ENCODE peak calls at places on chromosome 5, in nine cellular contexts. One of them, this sample, is unnamed.

GRCh38 chr5:81425569-81425968 is 31.6 kb upstream of the ACOT12 start:
- DNase-seq in H1: no peak
- DNase-seq in GM12878: no peak
- DNase-seq in transverse colon: no peak
- DNase-seq in esophagus muscularis mucosa: no peak
- DNase-seq in suprapubic skin: no peak
- DNase-seq in SK-N-SH: peak
- DNase-seq in HepG2: peak
- DNase-seq in stomach: no peak
- DNase-seq in this sample: no peak

GRCh38 chr5:57221049-57221568 is 47.2 kb downstream of the GPBP1 start:
- DNase-seq in H1: no peak
- DNase-seq in GM12878: peak
- DNase-seq in transverse colon: no peak
- DNase-seq in esophagus muscularis mucosa: no peak
- DNase-seq in suprapubic skin: no peak
- DNase-seq in SK-N-SH: peak
- DNase-seq in HepG2: peak
- DNase-seq in stomach: no peak
- DNase-seq in this sample: no peak

GRCh38 chr5:65117525-65117924 is 348.8 kb downstream of the CWC27 start:
- DNase-seq in H1: no peak
- DNase-seq in GM12878: no peak
- DNase-seq in transverse colon: no peak
- DNase-seq in esophagus muscularis mucosa: no peak
- DNase-seq in suprapubic skin: no peak
- DNase-seq in SK-N-SH: no peak
- DNase-seq in HepG2: no peak
- DNase-seq in stomach: no peak
- DNase-seq in this sample: no peak

GRCh38 chr5:123120197-123120596 is 31.2 kb downstream of the PRDM6 start:
- DNase-seq in H1: no peak
- DNase-seq in GM12878: no peak
- DNase-seq in transverse colon: no peak
- DNase-seq in esophagus muscularis mucosa: no peak
- DNase-seq in suprapubic skin: no peak
- DNase-seq in SK-N-SH: peak
- DNase-seq in HepG2: no peak
- DNase-seq in stomach: no peak
- DNase-seq in this sample: no peak

GRCh38 chr5:115179959-115180709 is 10.4 kb upstream of the TRIM36 start:
- DNase-seq in H1: peak
- DNase-seq in GM12878: no peak
- DNase-seq in transverse colon: peak
- DNase-seq in esophagus muscularis mucosa: no peak
- DNase-seq in suprapubic skin: no peak
- DNase-seq in SK-N-SH: peak
- DNase-seq in HepG2: no peak
- DNase-seq in stomach: no peak
- DNase-seq in this sample: no peak

GRCh38 chr5:146368137-146368536 is 29.5 kb downstream of the POU4F3 start:
- DNase-seq in H1: no peak
- DNase-seq in GM12878: no peak
- DNase-seq in transverse colon: no peak
- DNase-seq in esophagus muscularis mucosa: no peak
- DNase-seq in suprapubic skin: no peak
- DNase-seq in SK-N-SH: no peak
- DNase-seq in HepG2: no peak
- DNase-seq in stomach: no peak
- DNase-seq in this sample: no peak

GRCh38 chr5:851076-851475 is 290 bp upstream of the ZDHHC11 start:
- DNase-seq in H1: no peak
- DNase-seq in GM12878: no peak
- DNase-seq in transverse colon: no peak
- DNase-seq in esophagus muscularis mucosa: no peak
- DNase-seq in suprapubic skin: peak
- DNase-seq in SK-N-SH: no peak
- DNase-seq in HepG2: no peak
- DNase-seq in stomach: no peak
- DNase-seq in this sample: peak

GRCh38 chr5:78612227-78613150 is 36.1 kb downstream of the LHFPL2 start:
- DNase-seq in H1: no peak
- DNase-seq in GM12878: no peak
- DNase-seq in transverse colon: no peak
- DNase-seq in esophagus muscularis mucosa: peak
- DNase-seq in suprapubic skin: no peak
- DNase-seq in SK-N-SH: no peak
- DNase-seq in HepG2: no peak
- DNase-seq in stomach: no peak
- DNase-seq in this sample: no peak

GRCh38 chr5:119913425-119913824 is 284.1 kb downstream of the FAM170A start:
- DNase-seq in H1: no peak
- DNase-seq in GM12878: no peak
- DNase-seq in transverse colon: no peak
- DNase-seq in esophagus muscularis mucosa: no peak
- DNase-seq in suprapubic skin: no peak
- DNase-seq in SK-N-SH: no peak
- DNase-seq in HepG2: no peak
- DNase-seq in stomach: no peak
- DNase-seq in this sample: no peak

GRCh38 chr5:143244000-143244736 is 159.3 kb downstream of the NR3C1 start:
- DNase-seq in H1: no peak
- DNase-seq in GM12878: no peak
- DNase-seq in transverse colon: peak
- DNase-seq in esophagus muscularis mucosa: peak
- DNase-seq in suprapubic skin: peak
- DNase-seq in SK-N-SH: no peak
- DNase-seq in HepG2: peak
- DNase-seq in stomach: peak
- DNase-seq in this sample: peak

GRCh38 chr5:58969795-58970194 is 386.9 kb downstream of the RAB3C start:
- DNase-seq in H1: no peak
- DNase-seq in GM12878: no peak
- DNase-seq in transverse colon: no peak
- DNase-seq in esophagus muscularis mucosa: no peak
- DNase-seq in suprapubic skin: no peak
- DNase-seq in SK-N-SH: no peak
- DNase-seq in HepG2: no peak
- DNase-seq in stomach: no peak
- DNase-seq in this sample: no peak

GRCh38 chr5:58972301-58972700 is 389.4 kb downstream of the RAB3C start:
- DNase-seq in H1: no peak
- DNase-seq in GM12878: no peak
- DNase-seq in transverse colon: no peak
- DNase-seq in esophagus muscularis mucosa: no peak
- DNase-seq in suprapubic skin: no peak
- DNase-seq in SK-N-SH: no peak
- DNase-seq in HepG2: no peak
- DNase-seq in stomach: no peak
- DNase-seq in this sample: no peak

GRCh38 chr5:58967597-58968281 is 384.9 kb downstream of the RAB3C start:
- DNase-seq in H1: no peak
- DNase-seq in GM12878: no peak
- DNase-seq in transverse colon: no peak
- DNase-seq in esophagus muscularis mucosa: no peak
- DNase-seq in suprapubic skin: no peak
- DNase-seq in SK-N-SH: no peak
- DNase-seq in HepG2: no peak
- DNase-seq in stomach: no peak
- DNase-seq in this sample: no peak

GRCh38 chr5:58968350-58968749 is 385.5 kb downstream of the RAB3C start:
- DNase-seq in H1: no peak
- DNase-seq in GM12878: no peak
- DNase-seq in transverse colon: no peak
- DNase-seq in esophagus muscularis mucosa: no peak
- DNase-seq in suprapubic skin: no peak
- DNase-seq in SK-N-SH: no peak
- DNase-seq in HepG2: no peak
- DNase-seq in stomach: no peak
- DNase-seq in this sample: no peak

DNA sequence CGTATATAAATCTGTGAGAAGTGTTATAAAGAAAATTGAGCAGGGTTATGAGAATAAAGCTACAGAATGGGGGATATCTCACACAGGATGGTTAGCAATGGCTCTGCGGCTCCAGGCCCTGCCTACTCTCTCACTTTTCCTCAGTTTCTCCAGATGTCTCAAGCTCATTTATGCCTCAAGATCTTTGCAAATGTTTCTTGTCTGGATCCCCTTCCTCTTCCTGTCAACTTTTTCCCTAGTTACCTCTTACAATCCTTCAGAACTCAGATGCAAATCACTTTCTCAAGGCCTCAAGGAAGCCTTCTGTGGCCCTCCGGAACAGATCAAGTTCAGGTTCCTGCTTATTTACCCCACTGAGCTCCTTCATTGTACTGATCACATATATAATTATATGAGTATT is 386.4 kb downstream of the RAB3C start:
- DNase-seq in H1: no peak
- DNase-seq in GM12878: no peak
- DNase-seq in transverse colon: no peak
- DNase-seq in esophagus muscularis mucosa: no peak
- DNase-seq in suprapubic skin: no peak
- DNase-seq in SK-N-SH: no peak
- DNase-seq in HepG2: no peak
- DNase-seq in stomach: no peak
- DNase-seq in this sample: no peak
- TF ChIP-seq POLR2AphosphoS5 in H1: no peak
- TF ChIP-seq POLR2AphosphoS5 in GM12878: no peak
- TF ChIP-seq POLR2AphosphoS5 in transverse colon: no peak
- TF ChIP-seq POLR2AphosphoS5 in esophagus muscularis mucosa: no peak
- TF ChIP-seq POLR2AphosphoS5 in suprapubic skin: no peak
- TF ChIP-seq POLR2AphosphoS5 in SK-N-SH: no peak
- TF ChIP-seq POLR2AphosphoS5 in HepG2: no peak
- TF ChIP-seq POLR2AphosphoS5 in stomach: no peak
- TF ChIP-seq POLR2AphosphoS5 in this sample: no peak

GRCh38 chr5:141966963-141967333 is 2.0 kb upstream of the RNF14 start:
- DNase-seq in H1: no peak
- DNase-seq in GM12878: no peak
- DNase-seq in transverse colon: no peak
- DNase-seq in esophagus muscularis mucosa: no peak
- DNase-seq in suprapubic skin: no peak
- DNase-seq in SK-N-SH: no peak
- DNase-seq in HepG2: no peak
- DNase-seq in stomach: no peak
- DNase-seq in this sample: no peak
- H3K4me3 ChIP-seq in H1: no peak
- H3K4me3 ChIP-seq in GM12878: no peak
- H3K4me3 ChIP-seq in transverse colon: no peak
- H3K4me3 ChIP-seq in esophagus muscularis mucosa: no peak
- H3K4me3 ChIP-seq in suprapubic skin: no peak
- H3K4me3 ChIP-seq in SK-N-SH: no peak
- H3K4me3 ChIP-seq in HepG2: no peak
- H3K4me3 ChIP-seq in stomach: no peak
- H3K4me3 ChIP-seq in this sample: no peak

GRCh38 chr5:110343616-110344015 is 382.9 kb downstream of the TMEM232 start:
- DNase-seq in H1: no peak
- DNase-seq in GM12878: no peak
- DNase-seq in transverse colon: no peak
- DNase-seq in esophagus muscularis mucosa: no peak
- DNase-seq in suprapubic skin: no peak
- DNase-seq in SK-N-SH: no peak
- DNase-seq in HepG2: no peak
- DNase-seq in stomach: no peak
- DNase-seq in this sample: no peak

GRCh38 chr5:110351451-110351850 is 375.0 kb downstream of the TMEM232 start:
- DNase-seq in H1: no peak
- DNase-seq in GM12878: no peak
- DNase-seq in transverse colon: no peak
- DNase-seq in esophagus muscularis mucosa: no peak
- DNase-seq in suprapubic skin: no peak
- DNase-seq in SK-N-SH: no peak
- DNase-seq in HepG2: no peak
- DNase-seq in stomach: no peak
- DNase-seq in this sample: no peak

GRCh38 chr5:110345623-110346022 is 380.8 kb downstream of the TMEM232 start:
- DNase-seq in H1: no peak
- DNase-seq in GM12878: no peak
- DNase-seq in transverse colon: no peak
- DNase-seq in esophagus muscularis mucosa: no peak
- DNase-seq in suprapubic skin: no peak
- DNase-seq in SK-N-SH: no peak
- DNase-seq in HepG2: no peak
- DNase-seq in stomach: no peak
- DNase-seq in this sample: no peak

GRCh38 chr5:110346893-110347358 is 379.5 kb downstream of the TMEM232 start:
- DNase-seq in H1: no peak
- DNase-seq in GM12878: no peak
- DNase-seq in transverse colon: no peak
- DNase-seq in esophagus muscularis mucosa: no peak
- DNase-seq in suprapubic skin: no peak
- DNase-seq in SK-N-SH: no peak
- DNase-seq in HepG2: peak
- DNase-seq in stomach: no peak
- DNase-seq in this sample: no peak

DNA sequence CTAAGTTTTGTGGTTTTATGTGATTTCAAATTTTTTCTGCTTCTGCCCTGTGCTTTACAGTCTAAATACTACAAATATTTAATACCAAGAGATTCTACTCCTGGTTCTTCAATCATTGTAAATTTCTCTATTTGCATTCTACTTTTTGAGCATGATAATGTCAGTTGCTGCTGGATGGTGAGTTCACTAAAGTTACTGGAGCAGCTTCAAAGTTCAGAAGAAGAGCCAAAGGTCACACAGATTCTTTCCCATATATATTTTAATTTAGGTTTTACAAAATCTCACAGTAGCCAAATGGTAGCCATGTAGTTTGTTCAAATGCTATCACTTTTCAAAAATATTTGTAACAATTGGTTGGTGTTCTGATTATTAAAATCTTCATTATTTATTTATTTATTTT is 378.7 kb downstream of the TMEM232 start:
- DNase-seq in H1: no peak
- DNase-seq in GM12878: no peak
- DNase-seq in transverse colon: no peak
- DNase-seq in esophagus muscularis mucosa: no peak
- DNase-seq in suprapubic skin: no peak
- DNase-seq in SK-N-SH: no peak
- DNase-seq in HepG2: no peak
- DNase-seq in stomach: no peak
- DNase-seq in this sample: no peak
- TF ChIP-seq EP300 in H1: no peak
- TF ChIP-seq EP300 in GM12878: no peak
- TF ChIP-seq EP300 in transverse colon: no peak
- TF ChIP-seq EP300 in esophagus muscularis mucosa: no peak
- TF ChIP-seq EP300 in suprapubic skin: no peak
- TF ChIP-seq EP300 in SK-N-SH: no peak
- TF ChIP-seq EP300 in HepG2: no peak
- TF ChIP-seq EP300 in stomach: no peak
- TF ChIP-seq EP300 in this sample: no peak

GRCh38 chr5:34895641-34896419 is 19.5 kb downstream of the RAD1 start:
- DNase-seq in H1: no peak
- DNase-seq in GM12878: no peak
- DNase-seq in transverse colon: no peak
- DNase-seq in esophagus muscularis mucosa: no peak
- DNase-seq in suprapubic skin: no peak
- DNase-seq in SK-N-SH: no peak
- DNase-seq in HepG2: no peak
- DNase-seq in stomach: no peak
- DNase-seq in this sample: no peak
- TF ChIP-seq POLR2AphosphoS5 in H1: no peak
- TF ChIP-seq POLR2AphosphoS5 in GM12878: no peak
- TF ChIP-seq POLR2AphosphoS5 in transverse colon: no peak
- TF ChIP-seq POLR2AphosphoS5 in esophagus muscularis mucosa: no peak
- TF ChIP-seq POLR2AphosphoS5 in suprapubic skin: no peak
- TF ChIP-seq POLR2AphosphoS5 in SK-N-SH: no peak
- TF ChIP-seq POLR2AphosphoS5 in HepG2: no peak
- TF ChIP-seq POLR2AphosphoS5 in stomach: no peak
- TF ChIP-seq POLR2AphosphoS5 in this sample: no peak